ENCODE peak calls at places on chromosomes 12 and 14, in four cellular contexts. One of them, this sample, is unnamed.

GRCh38 chr14:70416322-70416716 is 571 bp downstream of the SYNJ2BP start:
- DNase-seq in A549: no peak
- DNase-seq in K562: no peak
- DNase-seq in HepG2: no peak
- DNase-seq in this sample: no peak

GRCh38 chr12:42468341-42468821 is 121.2 kb downstream of the PRICKLE1 start:
- DNase-seq in A549: no peak
- DNase-seq in K562: no peak
- DNase-seq in HepG2: no peak
- DNase-seq in this sample: no peak

GRCh38 chr12:108241961-108242360 is 97.2 kb downstream of the CMKLR1 start:
- DNase-seq in A549: no peak
- DNase-seq in K562: no peak
- DNase-seq in HepG2: no peak
- DNase-seq in this sample: no peak

GRCh38 chr14:29925106-29925722 is 2.4 kb downstream of the PRKD1 start:
- DNase-seq in A549: no peak
- DNase-seq in K562: no peak
- DNase-seq in HepG2: no peak
- DNase-seq in this sample: peak

GRCh38 chr12:96986883-96987523 is 79.9 kb downstream of the NEDD1 start:
- DNase-seq in A549: peak
- DNase-seq in K562: peak
- DNase-seq in HepG2: peak
- DNase-seq in this sample: no peak

GRCh38 chr12:62813031-62813829 is 121.7 kb downstream of the PPM1H start:
- DNase-seq in A549: peak
- DNase-seq in K562: peak
- DNase-seq in HepG2: no peak
- DNase-seq in this sample: peak

GRCh38 chr14:77024171-77024627 is 4.3 kb downstream of the IRF2BPL start:
- DNase-seq in A549: no peak
- DNase-seq in K562: peak
- DNase-seq in HepG2: peak
- DNase-seq in this sample: peak

GRCh38 chr12:40768125-40768864 is 76.1 kb downstream of the CNTN1 start:
- DNase-seq in A549: no peak
- DNase-seq in K562: no peak
- DNase-seq in HepG2: no peak
- DNase-seq in this sample: no peak

GRCh38 chr12:100251917-100252316 is 15.0 kb downstream of the DEPDC4 start:
- DNase-seq in A549: no peak
- DNase-seq in K562: no peak
- DNase-seq in HepG2: peak
- DNase-seq in this sample: no peak

GRCh38 chr12:25583545-25583944 is 30.5 kb upstream of the LMNTD1 start:
- DNase-seq in A549: no peak
- DNase-seq in K562: no peak
- DNase-seq in HepG2: no peak
- DNase-seq in this sample: peak

GRCh38 chr12:94997726-94998125 is 5.8 kb downstream of the NDUFA12 start:
- DNase-seq in A549: no peak
- DNase-seq in K562: no peak
- DNase-seq in HepG2: no peak
- DNase-seq in this sample: no peak

GRCh38 chr12:6824085-6824800 is 2.6 kb downstream of the GPR162 start:
- DNase-seq in A549: no peak
- DNase-seq in K562: no peak
- DNase-seq in HepG2: no peak
- DNase-seq in this sample: no peak

GRCh38 chr12:29155079-29155478 is 6.0 kb downstream of the FAR2 start:
- DNase-seq in A549: no peak
- DNase-seq in K562: no peak
- DNase-seq in HepG2: no peak
- DNase-seq in this sample: no peak

GRCh38 chr12:127552838-127553237 is 714.1 kb upstream of the TMEM132C start:
- DNase-seq in A549: no peak
- DNase-seq in K562: no peak
- DNase-seq in HepG2: no peak
- DNase-seq in this sample: no peak

GRCh38 chr12:127546721-127547505 is 720.1 kb upstream of the TMEM132C start:
- DNase-seq in A549: no peak
- DNase-seq in K562: no peak
- DNase-seq in HepG2: no peak
- DNase-seq in this sample: no peak

GRCh38 chr12:127550271-127550670 is 716.7 kb upstream of the TMEM132C start:
- DNase-seq in A549: no peak
- DNase-seq in K562: no peak
- DNase-seq in HepG2: no peak
- DNase-seq in this sample: no peak

DNA sequence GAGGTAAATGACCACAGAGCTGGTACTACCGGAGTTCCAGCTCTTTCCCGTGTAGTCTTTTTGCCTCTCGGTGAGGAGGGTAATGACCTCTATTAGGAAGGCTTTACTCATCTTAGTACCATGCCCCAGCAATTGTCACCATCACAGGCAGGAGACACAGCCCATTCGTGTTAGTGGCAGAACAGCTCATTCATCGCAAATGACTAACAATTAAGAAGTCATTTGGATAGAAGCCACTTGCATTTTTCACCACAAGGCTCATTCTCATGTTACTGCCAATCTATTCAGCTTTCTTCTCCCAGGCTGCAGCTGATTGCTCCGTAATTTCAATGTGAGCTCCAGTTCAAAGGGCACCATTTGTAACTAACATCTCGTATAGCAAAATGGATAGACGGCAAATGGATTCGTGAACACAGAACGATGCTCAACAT is 718.8 kb upstream of the TMEM132C start:
- DNase-seq in A549: no peak
- DNase-seq in K562: no peak
- DNase-seq in HepG2: no peak
- DNase-seq in this sample: no peak
- TF ChIP-seq HMGXB4 in A549: no peak
- TF ChIP-seq HMGXB4 in K562: no peak
- TF ChIP-seq HMGXB4 in HepG2: no peak
- TF ChIP-seq HMGXB4 in this sample: no peak

GRCh38 chr14:95236221-95236620 is 78.9 kb upstream of the DICER1 start:
- DNase-seq in A549: no peak
- DNase-seq in K562: no peak
- DNase-seq in HepG2: no peak
- DNase-seq in this sample: no peak
- TF ChIP-seq HMGXB4 in A549: no peak
- TF ChIP-seq HMGXB4 in K562: no peak
- TF ChIP-seq HMGXB4 in HepG2: no peak
- TF ChIP-seq HMGXB4 in this sample: no peak

GRCh38 chr14:68840454-68840853 is 47.6 kb upstream of the ZFP36L1 start:
- DNase-seq in A549: no peak
- DNase-seq in K562: no peak
- DNase-seq in HepG2: no peak
- DNase-seq in this sample: no peak

GRCh38 chr14:68843471-68844209 is 50.8 kb upstream of the ZFP36L1 start:
- DNase-seq in A549: peak
- DNase-seq in K562: peak
- DNase-seq in HepG2: no peak
- DNase-seq in this sample: peak

GRCh38 chr14:68842298-68842697 is 49.4 kb upstream of the ZFP36L1 start:
- DNase-seq in A549: no peak
- DNase-seq in K562: no peak
- DNase-seq in HepG2: no peak
- DNase-seq in this sample: no peak

GRCh38 chr14:68844210-68844545 is 51.3 kb upstream of the ZFP36L1 start:
- DNase-seq in A549: no peak
- DNase-seq in K562: no peak
- DNase-seq in HepG2: no peak
- DNase-seq in this sample: no peak

GRCh38 chr14:68841030-68841809 is 48.4 kb upstream of the ZFP36L1 start:
- DNase-seq in A549: no peak
- DNase-seq in K562: no peak
- DNase-seq in HepG2: no peak
- DNase-seq in this sample: no peak
- TF ChIP-seq HMGXB4 in A549: no peak
- TF ChIP-seq HMGXB4 in K562: no peak
- TF ChIP-seq HMGXB4 in HepG2: no peak
- TF ChIP-seq HMGXB4 in this sample: no peak

DNA sequence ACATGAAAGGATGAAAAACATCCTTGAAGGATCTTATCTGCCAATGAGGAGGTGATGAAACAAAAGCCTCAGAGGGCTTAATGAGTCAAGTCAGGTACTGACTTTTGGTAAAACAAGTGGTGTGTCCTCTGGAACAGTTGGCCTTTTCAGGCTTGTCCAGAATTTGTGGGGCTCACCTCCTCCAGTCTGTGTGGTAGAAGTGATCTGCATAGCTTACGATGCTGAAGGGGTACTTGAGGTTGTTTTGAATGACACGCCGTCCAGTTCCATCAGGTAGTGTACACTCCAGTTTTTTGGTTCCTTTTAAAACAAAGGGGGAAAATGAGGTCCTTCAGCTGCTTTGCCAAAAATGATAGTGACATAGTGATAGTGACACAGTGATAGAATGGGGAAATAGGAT is 17.0 kb downstream of the RTRAF start:
- DNase-seq in A549: no peak
- DNase-seq in K562: no peak
- DNase-seq in HepG2: no peak
- DNase-seq in this sample: no peak
- TF ChIP-seq HMGXB4 in A549: no peak
- TF ChIP-seq HMGXB4 in K562: no peak
- TF ChIP-seq HMGXB4 in HepG2: no peak
- TF ChIP-seq HMGXB4 in this sample: no peak

GRCh38 chr12:54563787-54564186 is 14.4 kb downstream of the PDE1B start:
- DNase-seq in A549: no peak
- DNase-seq in K562: no peak
- DNase-seq in HepG2: no peak
- DNase-seq in this sample: no peak

GRCh38 chr12:54564768-54565167 is 15.4 kb downstream of the PDE1B start:
- DNase-seq in A549: no peak
- DNase-seq in K562: no peak
- DNase-seq in HepG2: no peak
- DNase-seq in this sample: peak

GRCh38 chr12:54566792-54567191 is 17.4 kb downstream of the PDE1B start:
- DNase-seq in A549: no peak
- DNase-seq in K562: no peak
- DNase-seq in HepG2: no peak
- DNase-seq in this sample: no peak

GRCh38 chr12:54562720-54563356 is 13.4 kb downstream of the PDE1B start:
- DNase-seq in A549: no peak
- DNase-seq in K562: no peak
- DNase-seq in HepG2: no peak
- DNase-seq in this sample: no peak

GRCh38 chr12:54565658-54566552 is 16.5 kb downstream of the PDE1B start:
- DNase-seq in A549: no peak
- DNase-seq in K562: no peak
- DNase-seq in HepG2: no peak
- DNase-seq in this sample: peak
- TF ChIP-seq HMGXB4 in A549: no peak
- TF ChIP-seq HMGXB4 in K562: no peak
- TF ChIP-seq HMGXB4 in HepG2: no peak
- TF ChIP-seq HMGXB4 in this sample: no peak

GRCh38 chr12:52495385-52495784 is 2.3 kb upstream of the KRT6A start:
- DNase-seq in A549: peak
- DNase-seq in K562: no peak
- DNase-seq in HepG2: no peak
- DNase-seq in this sample: peak
- TF ChIP-seq HMGXB4 in A549: no peak
- TF ChIP-seq HMGXB4 in K562: no peak
- TF ChIP-seq HMGXB4 in HepG2: no peak
- TF ChIP-seq HMGXB4 in this sample: no peak

DNA sequence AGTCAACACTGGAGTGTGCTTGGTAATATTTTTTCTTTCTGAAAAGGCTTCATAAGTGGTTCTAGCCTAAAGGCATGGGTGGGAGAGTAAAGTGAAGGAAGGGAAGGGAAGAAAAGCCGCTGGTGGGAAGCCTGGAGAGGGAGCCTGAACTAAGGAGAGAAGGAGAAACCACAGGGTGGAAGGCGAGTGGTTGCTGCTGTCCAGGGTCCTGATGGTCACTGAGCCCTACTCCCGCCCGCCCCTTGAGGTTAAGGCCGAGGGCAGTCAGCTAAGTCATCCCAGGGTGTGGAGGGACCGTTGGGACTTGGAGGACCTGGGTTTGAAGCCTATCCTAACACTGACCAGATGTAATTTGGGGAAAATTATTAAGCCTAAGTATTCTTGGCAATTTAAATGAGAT is 189.1 kb downstream of the PIWIL1 start:
- DNase-seq in A549: peak
- DNase-seq in K562: peak
- DNase-seq in HepG2: peak
- DNase-seq in this sample: peak
- TF ChIP-seq HMGXB4 in A549: no peak
- TF ChIP-seq HMGXB4 in K562: no peak
- TF ChIP-seq HMGXB4 in HepG2: no peak
- TF ChIP-seq HMGXB4 in this sample: no peak

GRCh38 chr14:68065322-68065721 is 245.7 kb downstream of the RAD51B start:
- DNase-seq in A549: no peak
- DNase-seq in K562: no peak
- DNase-seq in HepG2: no peak
- DNase-seq in this sample: no peak
- TF ChIP-seq HMGXB4 in A549: no peak
- TF ChIP-seq HMGXB4 in K562: no peak
- TF ChIP-seq HMGXB4 in HepG2: no peak
- TF ChIP-seq HMGXB4 in this sample: no peak

This sample was measured in WTC11.